ENCODE peak calls at places on chromosomes 16 and 17, in ten cellular contexts. Z is choroid plexus epithelial cell; B is upper lobe of right lung; N is sigmoid colon; R is brain microvascular endothelial cell; F is uterus; S is heart left ventricle; U is CD8-positive, alpha-beta memory T cell; H is OCI-LY7; A is naive thymus-derived CD4-positive, alpha-beta T cell. G is an unnamed sample.

GRCh38 chr17:55327225-55328088 is 62.7 kb downstream of the HLF start:
- DNase-seq in B (no peak), H (no peak), R (no peak), A (no peak), F (no peak), S (no peak), Z (no peak), U (no peak), N (no peak), G (no peak)

GRCh38 chr17:79845601-79845949 is 6.3 kb upstream of the CBX4 start:
- DNase-seq in F (no peak), Z (no peak), U (no peak), B (no peak), R (no peak), A (no peak), N (no peak), H (no peak), S (no peak), G (no peak)

GRCh38 chr16:51553910-51554309 is 402.8 kb upstream of the SALL1 start:
- DNase-seq in N (no peak), A (no peak), F (no peak), Z (peak; percentile 34), H (no peak), B (no peak), R (no peak), U (no peak), S (no peak), G (peak; percentile 85)

GRCh38 chr16:14509055-14509454 is 121.0 kb downstream of the PARN start:
- DNase-seq in A (no peak), R (peak; percentile 71), F (no peak), B (no peak), S (no peak), Z (peak; percentile 73), H (no peak), U (no peak), N (no peak), G (no peak)

GRCh38 chr17:68909066-68909465 is 46.1 kb downstream of the ABCA8 start:
- DNase-seq in N (peak; percentile 87), S (peak; percentile 44), H (peak; percentile 20), Z (peak; percentile 95), R (peak; percentile 87), B (no peak), A (no peak), U (no peak), F (peak; percentile 83), G (peak; percentile 96)

GRCh38 chr17:63631626-63632025 is 9.4 kb downstream of the MAP3K3 start:
- DNase-seq in F (no peak), B (no peak), R (no peak), Z (no peak), A (no peak), S (no peak), N (no peak), U (no peak), H (no peak), G (no peak)

GRCh38 chr17:50219345-50219744 is 17.9 kb upstream of the COL1A1 start:
- DNase-seq in Z (peak; percentile 91), B (no peak), F (peak; percentile 42), H (no peak), A (no peak), R (peak; percentile 89), S (no peak), U (no peak), N (no peak), G (peak; percentile 89)

GRCh38 chr16:12613131-12613991 is 190.3 kb downstream of the CPPED1 start:
- DNase-seq in S (no peak), N (no peak), U (no peak), H (no peak), F (no peak), Z (peak; percentile 8), R (peak; percentile 26), A (no peak), B (no peak), G (peak; percentile 67)

GRCh38 chr16:57694191-57694555 is 433 bp upstream of the DRC7 start:
- DNase-seq in H (no peak), Z (no peak), N (peak; percentile 46), A (no peak), S (no peak), U (no peak), R (no peak), F (no peak), B (no peak), G (no peak)

GRCh38 chr16:57695378-57696054 is 910 bp downstream of the DRC7 start:
- DNase-seq in U (no peak), F (no peak), S (no peak), Z (no peak), H (no peak), B (no peak), R (no peak), A (no peak), N (no peak), G (no peak)

GRCh38 chr16:57696240-57696639 is 1.6 kb downstream of the DRC7 start:
- DNase-seq in Z (no peak), S (no peak), R (no peak), H (no peak), A (no peak), U (no peak), N (peak; percentile 35), F (no peak), B (no peak), G (no peak)

GRCh38 chr16:57693539-57693938 is 1.1 kb upstream of the DRC7 start:
- DNase-seq in R (no peak), U (no peak), H (no peak), B (no peak), Z (no peak), F (no peak), A (no peak), N (no peak), S (no peak), G (no peak)

GRCh38 chr16:57694556-57695377 is at the start of gene DRC7:
- DNase-seq in N (no peak), B (no peak), U (no peak), R (peak; percentile 34), F (peak; percentile 32), A (no peak), S (no peak), H (peak; percentile 58), Z (peak; percentile 69), G (peak; percentile 41)
- H3K4me3 ChIP-seq in N (no peak within 1 kb of the TSS), B (peak within 1 kb of the TSS; percentile 19), U (no peak within 1 kb of the TSS), R (peak within 1 kb of the TSS; percentile 39), F (no peak within 1 kb of the TSS), A (no peak within 1 kb of the TSS), S (no peak within 1 kb of the TSS), H (peak within 1 kb of the TSS; percentile 53), Z (peak within 1 kb of the TSS; percentile 54), G (no peak within 1 kb of the TSS)

DNA sequence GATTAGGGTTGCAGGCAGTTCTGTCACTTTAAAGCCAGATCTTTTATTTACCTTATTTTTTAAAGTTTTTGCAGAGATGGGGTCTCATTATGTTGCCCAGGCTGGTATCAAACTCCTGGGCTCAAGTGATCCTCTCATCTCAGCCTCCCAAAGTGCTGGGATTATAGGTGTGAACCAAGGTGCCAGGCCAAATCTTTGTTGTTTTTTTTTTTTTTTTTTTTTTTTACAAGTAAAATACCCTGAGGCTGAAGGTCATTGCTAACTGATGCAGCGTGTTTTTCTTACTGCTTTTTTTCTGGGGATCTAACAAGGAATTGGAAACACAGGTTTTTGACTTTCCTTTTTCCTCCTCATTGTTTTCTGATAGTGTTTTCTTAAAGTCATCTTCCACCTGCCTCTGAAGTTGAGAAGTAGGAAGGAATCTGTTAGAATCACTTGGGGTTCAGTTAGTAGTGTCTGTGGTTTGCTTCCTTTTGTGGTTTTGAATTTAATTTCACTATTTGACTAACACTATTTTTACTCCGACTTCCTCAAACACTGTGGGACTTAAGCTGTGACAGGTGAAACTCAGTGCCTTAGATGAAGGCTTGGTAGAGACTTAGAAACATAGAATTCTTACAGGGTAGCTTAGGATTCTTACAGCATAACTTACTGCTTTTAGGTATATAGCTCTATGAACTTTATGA is 22.2 kb downstream of the CLTC start:
- DNase-seq in F (no peak), R (no peak), S (no peak), B (no peak), N (no peak), A (no peak), U (no peak), Z (no peak), H (peak; percentile 88), G (peak; percentile 20)
- H3K4me3 ChIP-seq in F (no peak overlapping the region), R (no peak overlapping the region), S (no peak overlapping the region), B (no peak overlapping the region), N (no peak overlapping the region), A (no peak overlapping the region), U (no peak overlapping the region), Z (no peak overlapping the region), H (peak overlapping the region; percentile 57), G (no peak overlapping the region)

GRCh38 chr16:1184980-1185379 is 32.1 kb downstream of the CACNA1H start:
- DNase-seq in Z (no peak), B (no peak), F (no peak), H (no peak), R (no peak), N (no peak), S (no peak), A (no peak), U (no peak), G (no peak)

GRCh38 chr16:1183235-1183907 is 30.5 kb downstream of the CACNA1H start:
- DNase-seq in F (peak; percentile 87), S (peak; percentile 81), B (no peak), Z (peak; percentile 81), U (no peak), R (peak; percentile 78), N (peak; percentile 90), H (no peak), A (no peak), G (peak; percentile 47)

GRCh38 chr16:1184156-1184868 is 31.4 kb downstream of the CACNA1H start:
- DNase-seq in N (peak; percentile 86), S (no peak), A (no peak), U (no peak), Z (no peak), F (peak; percentile 43), H (no peak), B (no peak), R (no peak), G (no peak)

GRCh38 chr16:1180772-1181714 is 28.1 kb downstream of the CACNA1H start:
- DNase-seq in Z (peak; percentile 8), B (no peak), S (peak; percentile 80), A (no peak), N (no peak), F (peak; percentile 52), U (no peak), R (no peak), H (no peak), G (no peak)

DNA sequence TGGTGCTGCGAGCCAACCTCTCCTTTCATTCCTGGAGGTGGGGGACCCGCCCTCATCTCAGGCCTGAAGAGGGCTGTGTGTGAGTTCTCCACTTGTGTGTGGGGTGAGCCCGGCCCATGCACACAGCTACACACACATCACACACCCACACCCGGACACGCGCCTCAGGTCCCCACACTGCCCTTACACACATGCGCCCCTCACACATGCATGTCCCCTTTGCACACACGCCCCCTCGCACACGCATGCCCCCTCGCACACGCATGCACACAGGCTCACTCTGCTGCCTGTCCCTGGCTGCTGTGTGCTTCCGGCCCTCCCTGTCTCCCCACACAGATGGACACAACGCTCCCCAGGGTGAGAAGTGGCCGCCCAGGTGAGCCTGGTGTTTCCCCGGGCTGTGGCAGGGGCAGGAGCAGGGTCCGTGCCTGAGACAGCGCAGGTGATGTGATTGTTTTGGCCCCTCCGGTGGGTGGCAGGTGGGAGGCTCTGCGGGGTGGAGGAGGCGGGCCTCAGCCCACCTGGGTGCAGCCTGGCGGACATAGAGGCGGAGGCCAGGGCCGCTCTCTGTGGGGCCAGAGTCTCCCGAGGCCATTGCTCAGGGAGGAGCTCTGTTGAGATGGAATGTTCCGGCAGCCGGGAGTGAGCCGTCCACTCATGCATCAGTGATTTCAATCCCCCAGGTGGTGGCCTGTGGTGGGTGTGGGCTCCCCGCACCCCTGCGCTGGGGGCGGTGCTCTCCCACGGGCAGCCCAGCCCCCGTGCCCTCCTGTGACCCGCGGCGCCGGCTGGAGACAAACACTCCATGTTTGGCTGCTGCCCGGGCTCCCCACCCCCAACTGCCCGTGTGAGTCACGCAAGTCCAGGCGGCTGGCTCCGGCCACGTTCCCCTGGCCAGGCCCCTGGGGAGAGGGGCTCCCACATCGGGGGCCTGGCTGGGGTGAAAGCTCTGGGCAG is 29.1 kb downstream of the CACNA1H start:
- DNase-seq in F (peak; percentile 91), Z (peak; percentile 96), B (peak; percentile 87), S (peak; percentile 76), H (no peak), A (no peak), R (peak; percentile 93), N (peak; percentile 94), U (no peak), G (peak; percentile 92)
- H3K4me3 ChIP-seq in F (peak overlapping the region; percentile 20), Z (no peak overlapping the region), B (peak overlapping the region; percentile 26), S (no peak overlapping the region), H (no peak overlapping the region), A (no peak overlapping the region), R (no peak overlapping the region), N (peak overlapping the region; percentile 27), U (no peak overlapping the region), G (no peak overlapping the region)

GRCh38 chr16:74575805-74576643 is 30.9 kb downstream of the GLG1 start:
- DNase-seq in F (no peak), R (no peak), Z (no peak), B (no peak), A (no peak), S (no peak), U (no peak), N (no peak), H (no peak), G (no peak)

GRCh38 chr16:74577882-74578366 is 29.0 kb downstream of the GLG1 start:
- DNase-seq in N (no peak), B (no peak), U (no peak), Z (peak; percentile 58), R (no peak), F (no peak), A (no peak), S (no peak), H (no peak), G (peak; percentile 70)

GRCh38 chr16:74580828-74581227 is 26.1 kb downstream of the GLG1 start:
- DNase-seq in U (no peak), B (no peak), F (no peak), H (no peak), N (no peak), Z (peak; percentile 59), S (no peak), R (no peak), A (no peak), G (no peak)

GRCh38 chr16:74578838-74579237 is 28.1 kb downstream of the GLG1 start:
- DNase-seq in U (no peak), A (no peak), S (no peak), H (no peak), B (no peak), R (no peak), N (no peak), Z (no peak), F (no peak), G (no peak)

DNA sequence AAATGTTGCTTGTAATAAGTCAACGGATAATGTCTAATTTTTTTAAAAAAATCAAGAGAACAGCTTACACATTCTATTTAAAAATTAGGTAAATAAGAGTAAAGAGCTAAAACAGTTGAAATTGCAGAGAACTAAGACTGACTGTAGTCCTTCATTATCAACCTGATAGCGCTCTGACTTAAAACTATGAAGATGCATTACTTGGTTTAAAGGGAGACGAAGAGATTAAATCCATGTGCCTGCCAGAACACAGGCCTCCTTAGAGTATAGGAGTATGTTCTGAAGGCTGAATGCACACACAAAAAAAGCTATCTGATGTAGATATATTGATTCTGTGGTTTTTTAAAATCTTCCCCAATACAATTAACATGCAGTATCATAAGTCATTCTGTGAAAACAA is 28.5 kb downstream of the GLG1 start:
- DNase-seq in B (no peak), N (no peak), R (no peak), F (no peak), U (no peak), H (no peak), Z (no peak), A (no peak), S (no peak), G (no peak)
- H3K4me3 ChIP-seq in B (no peak overlapping the region), N (no peak overlapping the region), R (no peak overlapping the region), F (no peak overlapping the region), U (no peak overlapping the region), H (no peak overlapping the region), Z (no peak overlapping the region), A (no peak overlapping the region), S (no peak overlapping the region), G (no peak overlapping the region)

G was measured in fibroblast of lung.